ENCODE peak calls at places on chromosomes 6 and 20, in five cellular contexts. X, J, Y, E and U are unnamed samples.
A peak's percentile ranks its signal among the peaks of the same experiment; 100 is the strongest.

GRCh38 chr6:30885999-30886896 is 1.9 kb downstream of the DDR1 start:
- DNase-seq in E (peak; percentile 52), X (peak; percentile 80), Y (no peak), J (peak; percentile 87), U (peak; percentile 79)

GRCh38 chr20:31818376-31818908 is 714 bp upstream of the MYLK2 start:
- DNase-seq in Y (no peak), J (no peak), X (no peak), E (no peak), U (no peak)

GRCh38 chr6:33298773-33299236 is at the start of gene RGL2:
- DNase-seq in X (peak; percentile 83), E (peak; percentile 93), J (peak; percentile 40), Y (no peak), U (peak; percentile 84)

GRCh38 chr6:147852772-147853171 is 344.3 kb downstream of the SAMD5 start:
- DNase-seq in J (no peak), X (no peak), Y (no peak), E (no peak), U (no peak)

GRCh38 chr6:44505751-44506150 is 118.2 kb downstream of the CDC5L start:
- DNase-seq in J (no peak), Y (no peak), X (no peak), E (no peak), U (no peak)

GRCh38 chr20:38863024-38863851 is 57.7 kb downstream of the PPP1R16B start:
- DNase-seq in Y (no peak), E (no peak), J (no peak), X (no peak), U (no peak)

GRCh38 chr6:52499026-52499425 is 77.8 kb downstream of the TRAM2 start:
- DNase-seq in Y (no peak), X (no peak), E (no peak), J (no peak), U (no peak)

GRCh38 chr20:48606841-48607543 is 220.8 kb downstream of the PREX1 start:
- DNase-seq in J (no peak), X (peak; percentile 15), Y (no peak), E (no peak), U (no peak)

GRCh38 chr6:126625019-126625418 is 285.1 kb downstream of the CENPW start:
- DNase-seq in J (peak; percentile 5), E (no peak), X (no peak), Y (no peak), U (no peak)

GRCh38 chr6:108247965-108248536 is 12.8 kb downstream of the SNX3 start:
- DNase-seq in J (no peak), Y (no peak), E (no peak), X (no peak), U (no peak)

GRCh38 chr6:137217801-137218472 is 1.2 kb downstream of the IFNGR1 start:
- DNase-seq in Y (no peak), X (no peak), E (no peak), J (no peak), U (no peak)

GRCh38 chr20:33862709-33863403 is 51.7 kb downstream of the CHMP4B start:
- DNase-seq in E (peak; percentile 33), Y (no peak), X (peak; percentile 63), J (peak; percentile 32), U (peak; percentile 69)

GRCh38 chr20:45890997-45891983 is at the start of the genes CTSA and NEURL2:
- DNase-seq in E (peak; percentile 95), Y (peak; percentile 55), X (peak; percentile 98), J (peak; percentile 95), U (peak; percentile 95)

GRCh38 chr20:44496976-44497375 is 21.3 kb downstream of the TTPAL start:
- DNase-seq in E (no peak), Y (no peak), J (peak; percentile 69), X (no peak), U (no peak)

GRCh38 chr6:148989585-148989984 is 242.8 kb downstream of the UST start:
- DNase-seq in Y (no peak), J (no peak), E (no peak), X (no peak), U (no peak)

DNA sequence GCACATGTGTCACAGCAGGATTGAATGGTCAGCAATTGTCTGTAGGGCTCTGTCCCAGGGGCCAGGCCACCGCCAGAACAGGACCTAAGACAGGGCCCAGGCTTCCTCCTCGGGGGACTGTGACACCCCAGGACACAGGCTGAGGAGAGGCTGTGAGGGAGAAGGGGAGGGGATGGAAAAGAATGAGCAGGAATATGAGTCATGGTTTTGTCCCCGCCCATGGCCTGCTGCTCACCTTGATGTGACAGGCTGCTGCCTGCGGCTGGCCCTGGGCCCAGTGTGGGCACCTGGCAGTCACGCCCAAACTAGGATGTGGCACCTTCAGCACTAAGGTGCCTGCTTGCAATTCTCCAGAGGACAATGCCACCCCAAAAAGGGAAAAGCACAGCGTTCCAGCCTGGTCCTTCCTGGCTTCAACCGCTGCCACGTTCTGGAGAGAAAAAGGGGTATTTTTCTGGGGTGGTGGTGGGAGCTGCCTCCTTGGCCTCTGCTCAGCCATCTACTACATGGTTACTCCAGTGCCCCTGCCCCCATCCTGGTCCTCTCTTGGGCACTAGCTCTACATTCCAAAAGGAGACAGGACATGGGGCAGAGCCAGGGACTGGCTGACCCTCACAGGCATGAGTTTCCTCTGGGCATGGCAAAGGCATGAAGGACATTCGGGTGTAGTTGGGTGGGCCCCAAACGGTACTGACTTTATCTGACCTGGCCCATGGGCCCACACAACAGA is 93.4 kb downstream of the SLC22A23 start:
- DNase-seq in X (peak; percentile 91), E (no peak), Y (no peak), J (no peak), U (no peak)
- TF ChIP-seq POLR2A in X (peak; percentile 29), E (no peak), Y (no peak), J (no peak), U (no peak)

GRCh38 chr6:39835856-39836442 is 43.8 kb downstream of the DAAM2 start:
- DNase-seq in E (no peak), J (no peak), Y (no peak), X (no peak), U (no peak)

GRCh38 chr6:39839445-39839844 is 47.3 kb downstream of the DAAM2 start:
- DNase-seq in X (no peak), Y (no peak), J (no peak), E (no peak), U (no peak)

GRCh38 chr6:39834866-39835265 is 42.7 kb downstream of the DAAM2 start:
- DNase-seq in E (no peak), X (no peak), J (no peak), Y (no peak), U (no peak)

GRCh38 chr6:39834278-39834677 is 42.1 kb downstream of the DAAM2 start:
- DNase-seq in J (no peak), Y (no peak), X (no peak), E (no peak), U (no peak)

DNA sequence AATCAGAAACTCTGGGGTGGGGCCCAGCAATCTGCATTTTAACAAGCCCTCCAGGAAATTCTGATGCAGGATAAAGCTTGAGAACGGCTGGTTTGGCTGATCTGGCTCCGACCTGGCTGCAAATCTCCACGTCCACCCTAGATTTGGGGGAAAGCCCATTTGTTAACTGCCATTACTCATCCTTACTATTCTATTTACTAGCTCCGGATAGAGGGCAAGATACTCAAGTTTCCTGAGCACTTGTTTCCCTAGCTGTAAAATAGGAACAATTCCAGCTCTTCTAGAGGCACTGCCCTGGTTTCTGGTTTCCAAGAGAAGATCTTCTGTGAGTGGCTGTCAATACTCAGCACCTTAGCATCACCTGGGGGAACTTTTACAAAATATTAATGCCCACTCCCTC is 44.4 kb downstream of the DAAM2 start:
- DNase-seq in X (no peak), E (no peak), Y (no peak), J (no peak), U (no peak)
- H3K27ac ChIP-seq in X (no peak overlapping the region), E (no peak overlapping the region), Y (peak overlapping the region; percentile 54), J (no peak overlapping the region), U (no peak overlapping the region)

GRCh38 chr6:37221585-37222124 is 35.9 kb upstream of the TBC1D22B start:
- DNase-seq in X (no peak), E (no peak), J (no peak), Y (no peak), U (no peak)

GRCh38 chr6:37222992-37223391 is 34.6 kb upstream of the TBC1D22B start:
- DNase-seq in J (no peak), Y (no peak), E (no peak), X (no peak), U (no peak)

GRCh38 chr6:37225350-37226169 is 32.0 kb upstream of the TBC1D22B start:
- DNase-seq in X (no peak), Y (no peak), E (no peak), J (no peak), U (no peak)

GRCh38 chr6:37218501-37218900 is 39.1 kb upstream of the TBC1D22B start:
- DNase-seq in E (no peak), J (no peak), X (no peak), Y (no peak), U (no peak)

DNA sequence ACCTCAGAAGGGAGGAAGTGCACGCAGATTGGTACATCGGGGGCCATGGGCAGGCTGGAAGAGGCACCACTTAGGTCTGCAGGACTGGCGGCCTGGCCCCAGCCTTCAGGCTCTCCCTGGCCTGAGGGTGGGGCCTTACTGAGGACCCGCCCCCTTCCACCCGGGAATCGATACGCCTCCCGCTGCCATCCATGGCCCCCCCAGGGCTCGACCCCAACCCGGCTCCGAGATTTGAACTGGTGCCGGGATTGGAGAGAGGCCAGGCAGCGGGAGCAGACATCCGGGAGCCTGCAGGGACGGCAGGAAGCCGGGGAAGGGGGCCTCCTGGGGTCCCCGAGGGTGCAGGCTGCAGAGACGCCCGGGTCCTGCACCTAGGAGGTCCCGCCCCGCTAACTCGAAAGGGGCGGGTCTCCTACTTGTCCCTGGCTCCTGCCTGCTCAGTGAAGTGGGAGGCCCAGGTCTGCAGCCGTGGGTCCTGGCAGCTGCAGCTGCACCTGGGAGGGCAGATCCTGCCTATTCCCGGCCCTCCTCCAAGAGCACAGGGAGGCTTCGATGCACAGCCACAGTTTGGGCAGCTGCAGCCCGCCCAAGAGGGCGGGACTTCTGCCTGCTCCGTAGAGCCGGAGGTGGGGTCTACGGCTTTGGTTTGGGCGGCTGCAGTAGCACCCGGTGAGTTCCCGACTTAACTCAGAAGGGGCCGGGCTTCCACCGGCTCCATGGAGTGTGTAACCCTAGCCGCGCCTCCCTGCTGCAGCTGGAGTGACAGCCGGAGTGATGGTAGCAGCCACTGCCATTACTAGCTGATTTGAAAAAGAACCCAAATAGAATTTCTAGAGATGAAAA is 35.2 kb upstream of the TBC1D22B start:
- DNase-seq in E (peak; percentile 73), Y (no peak), X (peak; percentile 78), J (peak; percentile 91), U (peak; percentile 77)
- H3K9me3 ChIP-seq in E (no peaks in the 10 kb centered on the region), Y (no peaks in the 10 kb centered on the region), X (no peaks in the 10 kb centered on the region), J (no peaks in the 10 kb centered on the region), U (no peaks in the 10 kb centered on the region)

GRCh38 chr6:56733298-56733697 is 90.6 kb upstream of the DST start:
- DNase-seq in X (no peak), E (no peak), J (no peak), Y (no peak), U (no peak)

GRCh38 chr6:56730663-56731529 is 88.2 kb upstream of the DST start:
- DNase-seq in X (no peak), Y (no peak), J (no peak), E (no peak), U (peak; percentile 26)

GRCh38 chr6:56727097-56727845 is 84.6 kb upstream of the DST start:
- DNase-seq in E (no peak), J (no peak), X (no peak), Y (no peak), U (no peak)

GRCh38 chr6:56732517-56732916 is 89.8 kb upstream of the DST start:
- DNase-seq in X (no peak), Y (no peak), E (no peak), J (no peak), U (no peak)

DNA sequence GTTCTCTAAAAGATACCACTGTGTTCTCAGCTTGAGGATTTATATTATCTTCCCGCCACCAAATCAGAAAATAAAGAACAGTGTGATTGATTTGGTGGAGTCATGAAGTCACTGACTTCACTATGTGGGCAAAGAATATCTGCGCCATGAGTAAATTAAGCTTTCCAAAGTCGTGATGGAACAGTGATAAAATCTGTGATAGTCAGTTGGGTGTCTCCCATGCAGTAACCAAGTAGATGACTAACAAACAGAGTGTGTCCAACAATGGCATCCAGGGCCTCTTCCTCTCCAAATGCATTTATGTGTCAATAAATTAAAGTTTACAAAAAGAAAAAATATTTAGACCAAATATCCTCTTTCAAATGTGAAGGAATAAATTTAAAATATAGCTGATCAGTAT is 87.0 kb upstream of the DST start:
- DNase-seq in E (no peak), Y (no peak), X (no peak), J (no peak), U (no peak)
- TF ChIP-seq POLR2A in E (no peak), Y (no peak), X (no peak), J (no peak), U (no peak)